ENCODE peak calls at places on chromosomes 13 and 19, in nine cellular contexts. One of them, this sample, is unnamed.

GRCh38 chr13:113499936-113500335 is 9.4 kb upstream of the DCUN1D2 start:
- DNase-seq in brain microvascular endothelial cell: peak; percentile 60
- DNase-seq in CD4-positive, alpha-beta T cell: no peak
- DNase-seq in stomach: no peak
- DNase-seq in K562: no peak
- DNase-seq in fibroblast of lung: peak; percentile 73
- DNase-seq in thyroid gland: no peak
- DNase-seq in mesenchymal stem cell: peak; percentile 9
- DNase-seq in heart left ventricle: no peak
- DNase-seq in this sample: no peak

GRCh38 chr19:47268028-47268427 is 6.7 kb upstream of the INAFM1 start:
- DNase-seq in heart left ventricle: no peak
- DNase-seq in thyroid gland: no peak
- DNase-seq in CD4-positive, alpha-beta T cell: no peak
- DNase-seq in K562: no peak
- DNase-seq in brain microvascular endothelial cell: no peak
- DNase-seq in mesenchymal stem cell: no peak
- DNase-seq in fibroblast of lung: no peak
- DNase-seq in stomach: no peak
- DNase-seq in this sample: no peak

GRCh38 chr19:9786342-9786741 is 17.8 kb upstream of the ZNF846 start:
- DNase-seq in fibroblast of lung: no peak
- DNase-seq in CD4-positive, alpha-beta T cell: no peak
- DNase-seq in K562: no peak
- DNase-seq in brain microvascular endothelial cell: no peak
- DNase-seq in heart left ventricle: no peak
- DNase-seq in stomach: no peak
- DNase-seq in mesenchymal stem cell: no peak
- DNase-seq in thyroid gland: no peak
- DNase-seq in this sample: no peak

GRCh38 chr13:114031631-114032030 is 57.8 kb upstream of the C13orf46 start:
- DNase-seq in mesenchymal stem cell: no peak
- DNase-seq in fibroblast of lung: no peak
- DNase-seq in heart left ventricle: no peak
- DNase-seq in CD4-positive, alpha-beta T cell: no peak
- DNase-seq in stomach: no peak
- DNase-seq in thyroid gland: no peak
- DNase-seq in brain microvascular endothelial cell: no peak
- DNase-seq in K562: no peak
- DNase-seq in this sample: no peak

GRCh38 chr19:591099-591958 is 1.6 kb downstream of the HCN2 start:
- DNase-seq in CD4-positive, alpha-beta T cell: no peak
- DNase-seq in mesenchymal stem cell: no peak
- DNase-seq in K562: peak; percentile 72
- DNase-seq in fibroblast of lung: no peak
- DNase-seq in brain microvascular endothelial cell: no peak
- DNase-seq in thyroid gland: no peak
- DNase-seq in stomach: no peak
- DNase-seq in heart left ventricle: no peak
- DNase-seq in this sample: no peak

GRCh38 chr19:18879579-18880373 is 16.2 kb downstream of the CERS1 start:
- DNase-seq in heart left ventricle: no peak
- DNase-seq in mesenchymal stem cell: no peak
- DNase-seq in fibroblast of lung: no peak
- DNase-seq in thyroid gland: no peak
- DNase-seq in CD4-positive, alpha-beta T cell: no peak
- DNase-seq in stomach: peak; percentile 71
- DNase-seq in K562: peak; percentile 96
- DNase-seq in brain microvascular endothelial cell: no peak
- DNase-seq in this sample: peak; percentile 95

GRCh38 chr19:27635401-27635800 is 1577.5 kb downstream of the UQCRFS1 start:
- DNase-seq in brain microvascular endothelial cell: no peak
- DNase-seq in K562: no peak
- DNase-seq in stomach: no peak
- DNase-seq in heart left ventricle: no peak
- DNase-seq in thyroid gland: no peak
- DNase-seq in CD4-positive, alpha-beta T cell: no peak
- DNase-seq in fibroblast of lung: no peak
- DNase-seq in mesenchymal stem cell: no peak
- DNase-seq in this sample: no peak

GRCh38 chr19:14770136-14770535 is 8.2 kb downstream of the ADGRE2 start:
- DNase-seq in mesenchymal stem cell: no peak
- DNase-seq in heart left ventricle: no peak
- DNase-seq in fibroblast of lung: no peak
- DNase-seq in brain microvascular endothelial cell: no peak
- DNase-seq in K562: no peak
- DNase-seq in stomach: no peak
- DNase-seq in CD4-positive, alpha-beta T cell: no peak
- DNase-seq in thyroid gland: no peak
- DNase-seq in this sample: no peak

GRCh38 chr19:21569497-21569870 is 64.1 kb downstream of the ZNF429 start:
- DNase-seq in CD4-positive, alpha-beta T cell: peak; percentile 66
- DNase-seq in stomach: no peak
- DNase-seq in mesenchymal stem cell: no peak
- DNase-seq in brain microvascular endothelial cell: no peak
- DNase-seq in heart left ventricle: peak; percentile 79
- DNase-seq in K562: no peak
- DNase-seq in fibroblast of lung: peak; percentile 60
- DNase-seq in thyroid gland: peak; percentile 16
- DNase-seq in this sample: no peak

GRCh38 chr19:56105090-56105701 is 15.9 kb downstream of the ZNF787 start:
- DNase-seq in brain microvascular endothelial cell: no peak
- DNase-seq in thyroid gland: peak; percentile 95
- DNase-seq in stomach: peak; percentile 87
- DNase-seq in CD4-positive, alpha-beta T cell: peak; percentile 65
- DNase-seq in heart left ventricle: peak; percentile 59
- DNase-seq in mesenchymal stem cell: peak; percentile 40
- DNase-seq in fibroblast of lung: peak; percentile 48
- DNase-seq in K562: no peak
- DNase-seq in this sample: peak; percentile 73

GRCh38 chr13:24127116-24127631 is 33.3 kb upstream of the SPATA13 start:
- DNase-seq in mesenchymal stem cell: peak; percentile 43
- DNase-seq in thyroid gland: no peak
- DNase-seq in stomach: peak; percentile 48
- DNase-seq in heart left ventricle: no peak
- DNase-seq in fibroblast of lung: peak; percentile 31
- DNase-seq in brain microvascular endothelial cell: no peak
- DNase-seq in CD4-positive, alpha-beta T cell: no peak
- DNase-seq in K562: no peak
- DNase-seq in this sample: no peak

GRCh38 chr19:11446652-11447301 is 11.3 kb downstream of the PRKCSH start:
- DNase-seq in mesenchymal stem cell: peak; percentile 40
- DNase-seq in CD4-positive, alpha-beta T cell: peak; percentile 62
- DNase-seq in stomach: peak; percentile 63
- DNase-seq in K562: peak; percentile 86
- DNase-seq in brain microvascular endothelial cell: no peak
- DNase-seq in heart left ventricle: peak; percentile 49
- DNase-seq in fibroblast of lung: no peak
- DNase-seq in thyroid gland: peak; percentile 43
- DNase-seq in this sample: peak; percentile 78

GRCh38 chr19:21677696-21678418 is 89.5 kb downstream of the ZNF100 start:
- DNase-seq in heart left ventricle: peak; percentile 36
- DNase-seq in thyroid gland: no peak
- DNase-seq in brain microvascular endothelial cell: no peak
- DNase-seq in stomach: no peak
- DNase-seq in CD4-positive, alpha-beta T cell: peak; percentile 34
- DNase-seq in K562: no peak
- DNase-seq in mesenchymal stem cell: no peak
- DNase-seq in fibroblast of lung: no peak
- DNase-seq in this sample: no peak

GRCh38 chr13:23750383-23751121 is 138.6 kb downstream of the MIPEP start:
- DNase-seq in brain microvascular endothelial cell: peak; percentile 90
- DNase-seq in mesenchymal stem cell: peak; percentile 30
- DNase-seq in thyroid gland: no peak
- DNase-seq in heart left ventricle: no peak
- DNase-seq in stomach: no peak
- DNase-seq in fibroblast of lung: peak; percentile 58
- DNase-seq in K562: no peak
- DNase-seq in CD4-positive, alpha-beta T cell: no peak
- DNase-seq in this sample: no peak

GRCh38 chr13:33445476-33445875 is 159.9 kb upstream of the STARD13 start:
- DNase-seq in brain microvascular endothelial cell: no peak
- DNase-seq in CD4-positive, alpha-beta T cell: no peak
- DNase-seq in fibroblast of lung: no peak
- DNase-seq in stomach: no peak
- DNase-seq in mesenchymal stem cell: no peak
- DNase-seq in K562: no peak
- DNase-seq in thyroid gland: no peak
- DNase-seq in heart left ventricle: no peak
- DNase-seq in this sample: no peak

DNA sequence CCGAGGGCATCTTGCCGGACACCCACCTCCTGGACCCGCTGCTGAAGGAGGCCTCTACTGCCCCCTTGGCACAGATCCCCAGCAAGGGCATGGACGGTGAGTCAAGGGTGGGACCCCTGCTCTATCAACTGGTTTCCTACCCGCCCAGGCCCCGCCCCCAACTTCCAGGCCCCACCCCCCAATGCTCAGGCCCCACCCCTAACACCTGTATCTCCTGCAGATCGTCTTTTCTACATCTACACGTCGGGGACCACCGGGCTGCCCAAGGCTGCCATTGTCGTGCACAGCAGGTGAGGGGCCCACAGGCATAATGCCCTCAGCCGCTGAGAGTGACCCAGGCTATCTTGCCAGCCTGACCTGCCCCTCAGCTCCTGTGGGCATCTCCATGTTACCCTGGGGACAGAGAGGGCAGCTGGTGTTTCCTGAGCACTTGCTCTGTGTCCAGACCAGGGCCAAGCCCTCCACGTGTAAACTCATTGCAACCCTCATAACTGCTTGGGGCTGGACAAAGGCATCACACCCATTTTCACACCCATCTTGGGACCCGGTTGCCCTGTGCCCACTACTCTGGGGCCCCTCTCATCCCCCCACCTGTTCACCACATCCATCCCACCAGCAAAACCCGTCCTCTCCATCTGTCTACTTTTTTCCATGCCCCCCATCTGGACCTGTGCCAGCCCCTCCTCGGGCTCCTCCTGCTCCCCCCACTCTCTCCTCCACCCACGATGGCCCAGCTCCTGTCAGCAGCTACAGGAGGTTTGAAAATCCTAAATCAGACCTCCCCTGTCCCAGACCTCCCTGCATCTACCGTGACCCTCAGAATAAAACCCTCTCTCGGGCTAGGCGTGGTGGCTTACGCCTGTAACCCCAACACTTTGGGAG is 17.2 kb downstream of the SLC27A1 start:
- DNase-seq in K562: peak; percentile 68
- DNase-seq in mesenchymal stem cell: no peak
- DNase-seq in CD4-positive, alpha-beta T cell: no peak
- DNase-seq in heart left ventricle: no peak
- DNase-seq in brain microvascular endothelial cell: no peak
- DNase-seq in stomach: no peak
- DNase-seq in fibroblast of lung: no peak
- DNase-seq in thyroid gland: no peak
- DNase-seq in this sample: peak; percentile 39
- H3K27ac ChIP-seq in K562: no peak overlapping the region
- H3K27ac ChIP-seq in mesenchymal stem cell: no peak overlapping the region
- H3K27ac ChIP-seq in CD4-positive, alpha-beta T cell: no peak overlapping the region
- H3K27ac ChIP-seq in heart left ventricle: no peak overlapping the region
- H3K27ac ChIP-seq in brain microvascular endothelial cell: no peak overlapping the region
- H3K27ac ChIP-seq in stomach: no peak overlapping the region
- H3K27ac ChIP-seq in fibroblast of lung: no peak overlapping the region
- H3K27ac ChIP-seq in thyroid gland: no peak overlapping the region
- H3K27ac ChIP-seq in this sample: no peak overlapping the region

GRCh38 chr19:51124216-51124615 is 490 bp upstream of the SIGLEC9 start:
- DNase-seq in brain microvascular endothelial cell: no peak
- DNase-seq in CD4-positive, alpha-beta T cell: no peak
- DNase-seq in thyroid gland: no peak
- DNase-seq in stomach: no peak
- DNase-seq in mesenchymal stem cell: no peak
- DNase-seq in heart left ventricle: no peak
- DNase-seq in fibroblast of lung: no peak
- DNase-seq in K562: no peak
- DNase-seq in this sample: no peak
- H3K27ac ChIP-seq in brain microvascular endothelial cell: no peak overlapping the region
- H3K27ac ChIP-seq in CD4-positive, alpha-beta T cell: peak overlapping the region; percentile 54
- H3K27ac ChIP-seq in thyroid gland: no peak overlapping the region
- H3K27ac ChIP-seq in stomach: no peak overlapping the region
- H3K27ac ChIP-seq in mesenchymal stem cell: no peak overlapping the region
- H3K27ac ChIP-seq in heart left ventricle: no peak overlapping the region
- H3K27ac ChIP-seq in fibroblast of lung: no peak overlapping the region
- H3K27ac ChIP-seq in K562: no peak overlapping the region
- H3K27ac ChIP-seq in this sample: no peak overlapping the region

DNA sequence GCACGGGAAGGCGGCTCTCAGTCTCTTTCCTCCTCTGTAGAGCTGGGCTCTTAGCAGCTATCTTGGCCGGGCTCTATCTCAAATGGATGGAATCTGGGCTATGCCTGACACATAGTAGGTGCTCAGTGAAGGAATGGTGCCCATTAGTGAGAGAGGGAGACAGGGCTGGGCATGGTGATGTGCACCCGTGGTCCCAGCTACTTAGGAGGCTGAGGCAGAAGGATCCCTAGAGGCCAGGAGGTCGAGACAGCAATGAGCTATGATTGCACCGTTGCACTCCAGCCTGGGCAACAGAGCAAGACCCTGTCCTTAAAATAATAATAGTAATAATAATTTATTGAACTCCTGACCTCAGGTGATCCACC is 14.7 kb downstream of the KLF2 start:
- DNase-seq in K562: no peak
- DNase-seq in heart left ventricle: no peak
- DNase-seq in CD4-positive, alpha-beta T cell: no peak
- DNase-seq in fibroblast of lung: no peak
- DNase-seq in stomach: no peak
- DNase-seq in mesenchymal stem cell: no peak
- DNase-seq in brain microvascular endothelial cell: no peak
- DNase-seq in thyroid gland: no peak
- DNase-seq in this sample: no peak
- H3K27ac ChIP-seq in K562: no peak overlapping the region
- H3K27ac ChIP-seq in heart left ventricle: peak overlapping the region; percentile 71
- H3K27ac ChIP-seq in CD4-positive, alpha-beta T cell: peak overlapping the region; percentile 46
- H3K27ac ChIP-seq in fibroblast of lung: peak overlapping the region; percentile 86
- H3K27ac ChIP-seq in stomach: peak overlapping the region; percentile 65
- H3K27ac ChIP-seq in mesenchymal stem cell: peak overlapping the region; percentile 88
- H3K27ac ChIP-seq in brain microvascular endothelial cell: peak overlapping the region; percentile 71
- H3K27ac ChIP-seq in thyroid gland: no peak overlapping the region
- H3K27ac ChIP-seq in this sample: no peak overlapping the region

GRCh38 chr19:54152878-54153524 is 6.5 kb downstream of the LENG1 start:
- DNase-seq in stomach: no peak
- DNase-seq in thyroid gland: no peak
- DNase-seq in heart left ventricle: no peak
- DNase-seq in K562: no peak
- DNase-seq in brain microvascular endothelial cell: no peak
- DNase-seq in fibroblast of lung: no peak
- DNase-seq in mesenchymal stem cell: no peak
- DNase-seq in CD4-positive, alpha-beta T cell: no peak
- DNase-seq in this sample: no peak
- H3K27ac ChIP-seq in stomach: no peak overlapping the region
- H3K27ac ChIP-seq in thyroid gland: no peak overlapping the region
- H3K27ac ChIP-seq in heart left ventricle: no peak overlapping the region
- H3K27ac ChIP-seq in K562: no peak overlapping the region
- H3K27ac ChIP-seq in brain microvascular endothelial cell: no peak overlapping the region
- H3K27ac ChIP-seq in fibroblast of lung: no peak overlapping the region
- H3K27ac ChIP-seq in mesenchymal stem cell: no peak overlapping the region
- H3K27ac ChIP-seq in CD4-positive, alpha-beta T cell: peak overlapping the region; percentile 17
- H3K27ac ChIP-seq in this sample: no peak overlapping the region

GRCh38 chr13:26980099-26981031 is 191.2 kb downstream of the USP12 start:
- DNase-seq in K562: no peak
- DNase-seq in heart left ventricle: no peak
- DNase-seq in brain microvascular endothelial cell: no peak
- DNase-seq in mesenchymal stem cell: no peak
- DNase-seq in CD4-positive, alpha-beta T cell: no peak
- DNase-seq in stomach: no peak
- DNase-seq in thyroid gland: no peak
- DNase-seq in fibroblast of lung: no peak
- DNase-seq in this sample: no peak
- H3K27ac ChIP-seq in K562: no peak overlapping the region
- H3K27ac ChIP-seq in heart left ventricle: no peak overlapping the region
- H3K27ac ChIP-seq in brain microvascular endothelial cell: no peak overlapping the region
- H3K27ac ChIP-seq in mesenchymal stem cell: no peak overlapping the region
- H3K27ac ChIP-seq in CD4-positive, alpha-beta T cell: no peak overlapping the region
- H3K27ac ChIP-seq in stomach: no peak overlapping the region
- H3K27ac ChIP-seq in thyroid gland: no peak overlapping the region
- H3K27ac ChIP-seq in fibroblast of lung: no peak overlapping the region
- H3K27ac ChIP-seq in this sample: no peak overlapping the region

GRCh38 chr19:54162884-54163283 is 3.4 kb upstream of the LENG1 start:
- DNase-seq in heart left ventricle: no peak
- DNase-seq in K562: no peak
- DNase-seq in mesenchymal stem cell: no peak
- DNase-seq in CD4-positive, alpha-beta T cell: no peak
- DNase-seq in brain microvascular endothelial cell: no peak
- DNase-seq in fibroblast of lung: no peak
- DNase-seq in thyroid gland: no peak
- DNase-seq in stomach: no peak
- DNase-seq in this sample: no peak
- H3K27ac ChIP-seq in heart left ventricle: no peak overlapping the region
- H3K27ac ChIP-seq in K562: peak overlapping the region; percentile 42
- H3K27ac ChIP-seq in mesenchymal stem cell: no peak overlapping the region
- H3K27ac ChIP-seq in CD4-positive, alpha-beta T cell: no peak overlapping the region
- H3K27ac ChIP-seq in brain microvascular endothelial cell: no peak overlapping the region
- H3K27ac ChIP-seq in fibroblast of lung: no peak overlapping the region
- H3K27ac ChIP-seq in thyroid gland: no peak overlapping the region
- H3K27ac ChIP-seq in stomach: peak overlapping the region; percentile 97
- H3K27ac ChIP-seq in this sample: no peak overlapping the region